ENCODE peak calls at places on chromosome 2, in eight cellular contexts. O is stimulated activated CD8-positive, alpha-beta memory T cell treated with anti-CD3 and anti-CD28 coated beads, Interleukin-4, amount 100 ng/mL, for 1 hour; X is mucosa of descending colon; L is naive thymus-derived CD4-positive, alpha-beta T cell; V is ureter; A is nucleus accumbens; D is Calu3; B is left cardiac atrium. H is an unnamed sample.

GRCh38 chr2:198874502-198874858 is 583.3 kb downstream of the SATB2 start:
- DNase-seq in L (no peak), B (no peak), V (no peak), X (no peak), A (no peak), D (no peak), O (no peak), H (no peak)

GRCh38 chr2:9419558-9419957 is 3.8 kb downstream of the ITGB1BP1 start:
- DNase-seq in L (no peak), V (no peak), O (no peak), B (no peak), A (no peak), X (no peak), D (no peak), H (no peak)

GRCh38 chr2:119352357-119352756 is 14.3 kb downstream of the C2orf76 start:
- DNase-seq in A (no peak), V (no peak), B (no peak), O (no peak), X (no peak), L (no peak), D (no peak), H (no peak)

GRCh38 chr2:229001196-229001595 is 269.9 kb downstream of the PID1 start:
- DNase-seq in L (no peak), A (no peak), O (no peak), V (no peak), X (no peak), B (no peak), D (no peak), H (no peak)

GRCh38 chr2:172398444-172398843 is 28.9 kb upstream of the ITGA6 start:
- DNase-seq in L (no peak), D (no peak), V (no peak), B (no peak), A (no peak), X (peak; percentile 41), O (no peak), H (no peak)

GRCh38 chr2:161798027-161798426 is 173.8 kb downstream of the SLC4A10 start:
- DNase-seq in V (no peak), L (no peak), X (no peak), A (no peak), D (no peak), B (no peak), O (no peak), H (no peak)

GRCh38 chr2:45681675-45682074 is 30.2 kb downstream of the PRKCE start:
- DNase-seq in O (no peak), B (no peak), V (peak; percentile 54), A (no peak), X (no peak), D (peak; percentile 63), L (no peak), H (peak; percentile 10)

GRCh38 chr2:183678908-183679307 is 554.7 kb downstream of the NUP35 start:
- DNase-seq in L (no peak), D (no peak), V (no peak), O (no peak), A (no peak), B (no peak), X (no peak), H (no peak)

GRCh38 chr2:14408695-14409094 is 223.8 kb upstream of the LRATD1 start:
- DNase-seq in V (no peak), A (no peak), O (no peak), L (no peak), X (no peak), B (no peak), D (no peak), H (no peak)

GRCh38 chr2:72983500-72984039 is 66.3 kb downstream of the EMX1 start:
- DNase-seq in V (no peak), D (no peak), O (no peak), X (peak; percentile 52), A (no peak), L (no peak), B (no peak), H (no peak)

GRCh38 chr2:106584304-106584954 is 97.3 kb downstream of the CD8B2 start:
- DNase-seq in X (no peak), A (no peak), V (no peak), L (no peak), B (no peak), D (no peak), O (no peak), H (no peak)

GRCh38 chr2:224666951-224667553 is 49.1 kb downstream of the CCDC195 start:
- DNase-seq in O (no peak), X (no peak), D (no peak), A (no peak), L (no peak), B (no peak), V (no peak), H (no peak)

GRCh38 chr2:64023485-64024258 is 4.4 kb upstream of the VPS54 start:
- DNase-seq in V (no peak), O (no peak), A (no peak), B (no peak), L (no peak), X (peak; percentile 21), D (no peak), H (no peak)

GRCh38 chr2:190864375-190864774 is 16.2 kb upstream of the GLS start:
- DNase-seq in B (no peak), O (no peak), D (no peak), L (no peak), A (no peak), V (no peak), X (no peak), H (no peak)

GRCh38 chr2:52518673-52519072 is 1248.9 kb upstream of the CHAC2 start:
- DNase-seq in L (no peak), B (no peak), D (no peak), A (no peak), X (no peak), V (no peak), O (no peak), H (no peak)

GRCh38 chr2:211027976-211028375 is 471.6 kb downstream of the CPS1 start:
- DNase-seq in X (no peak), B (no peak), A (no peak), V (no peak), O (no peak), D (no peak), L (no peak), H (no peak)

GRCh38 chr2:199273043-199273647 is 184.6 kb downstream of the SATB2 start:
- DNase-seq in B (no peak), A (no peak), O (no peak), X (no peak), L (no peak), D (no peak), V (no peak), H (no peak)

GRCh38 chr2:101559576-101559975 is 84.7 kb upstream of the RFX8 start:
- DNase-seq in L (no peak), D (no peak), V (no peak), O (no peak), B (peak; percentile 58), X (no peak), A (no peak), H (no peak)

GRCh38 chr2:1132328-1132964 is 181.8 kb downstream of the SNTG2 start:
- DNase-seq in D (no peak), B (no peak), L (no peak), X (no peak), V (no peak), A (no peak), O (no peak), H (no peak)

GRCh38 chr2:70906022-70906421 is 29.7 kb upstream of the ATP6V1B1 start:
- DNase-seq in B (no peak), O (no peak), A (no peak), V (no peak), X (no peak), D (no peak), L (no peak), H (no peak)

GRCh38 chr2:18741888-18742287 is 152.5 kb upstream of the NT5C1B start:
- DNase-seq in V (no peak), X (no peak), L (no peak), D (no peak), A (no peak), B (no peak), O (no peak), H (no peak)

GRCh38 chr2:72793798-72794447 is 31.9 kb downstream of the EXOC6B start:
- DNase-seq in L (no peak), O (no peak), X (no peak), B (no peak), V (no peak), D (no peak), A (no peak), H (no peak)

GRCh38 chr2:120710256-120710655 is 25.4 kb upstream of the GLI2 start:
- DNase-seq in A (no peak), X (no peak), D (no peak), V (no peak), B (no peak), L (no peak), O (no peak), H (no peak)

GRCh38 chr2:238061310-238062202 is 755 bp downstream of the SCLY start:
- DNase-seq in D (peak; percentile 36), O (no peak), L (no peak), X (peak; percentile 38), B (peak; percentile 33), V (no peak), A (no peak), H (peak; percentile 52)

GRCh38 chr2:223549215-223549614 is 52.9 kb downstream of the SCG2 start:
- DNase-seq in V (no peak), L (no peak), B (no peak), O (no peak), A (peak; percentile 79), X (no peak), D (peak; percentile 82), H (no peak)

GRCh38 chr2:171574149-171574795 is 52.0 kb downstream of the CYBRD1 start:
- DNase-seq in D (peak; percentile 88), V (peak; percentile 84), A (peak; percentile 44), L (peak; percentile 82), X (peak; percentile 88), O (peak; percentile 66), B (peak; percentile 86), H (peak; percentile 84)

H was measured in HuH-7.